ENCODE peak calls at places on chromosomes 6 and 20, in six cellular contexts. One of them, this sample, is unnamed.

GRCh38 chr6:21049572-21049971 is 515.3 kb downstream of the CDKAL1 start:
- DNase-seq in bronchial epithelial cell: no peak
- DNase-seq in effector memory CD4-positive, alpha-beta T cell: no peak
- DNase-seq in AG10803: peak
- DNase-seq in choroid plexus epithelial cell: peak
- DNase-seq in CD4-positive, alpha-beta memory T cell: no peak
- DNase-seq in this sample: no peak

GRCh38 chr6:138600726-138601125 is 101.4 kb upstream of the NHSL1 start:
- DNase-seq in bronchial epithelial cell: peak
- DNase-seq in effector memory CD4-positive, alpha-beta T cell: no peak
- DNase-seq in AG10803: peak
- DNase-seq in choroid plexus epithelial cell: peak
- DNase-seq in CD4-positive, alpha-beta memory T cell: no peak
- DNase-seq in this sample: no peak

GRCh38 chr6:44257007-44257752 is at the start of gene SLC35B2:
- DNase-seq in bronchial epithelial cell: no peak
- DNase-seq in effector memory CD4-positive, alpha-beta T cell: peak
- DNase-seq in AG10803: peak
- DNase-seq in choroid plexus epithelial cell: peak
- DNase-seq in CD4-positive, alpha-beta memory T cell: peak
- DNase-seq in this sample: peak

GRCh38 chr6:104692008-104692407 is 167.7 kb downstream of the HACE1 start:
- DNase-seq in bronchial epithelial cell: no peak
- DNase-seq in effector memory CD4-positive, alpha-beta T cell: no peak
- DNase-seq in AG10803: no peak
- DNase-seq in choroid plexus epithelial cell: no peak
- DNase-seq in CD4-positive, alpha-beta memory T cell: no peak
- DNase-seq in this sample: no peak

GRCh38 chr6:129661478-129662405 is 48.2 kb downstream of the ARHGAP18 start:
- DNase-seq in bronchial epithelial cell: no peak
- DNase-seq in effector memory CD4-positive, alpha-beta T cell: no peak
- DNase-seq in AG10803: no peak
- DNase-seq in choroid plexus epithelial cell: peak
- DNase-seq in CD4-positive, alpha-beta memory T cell: no peak
- DNase-seq in this sample: no peak

GRCh38 chr6:491233-491632 is 99.7 kb downstream of the IRF4 start:
- DNase-seq in bronchial epithelial cell: no peak
- DNase-seq in effector memory CD4-positive, alpha-beta T cell: peak
- DNase-seq in AG10803: no peak
- DNase-seq in choroid plexus epithelial cell: no peak
- DNase-seq in CD4-positive, alpha-beta memory T cell: peak
- DNase-seq in this sample: no peak

GRCh38 chr20:10131612-10132345 is 86.9 kb upstream of the SNAP25 start:
- DNase-seq in bronchial epithelial cell: peak
- DNase-seq in effector memory CD4-positive, alpha-beta T cell: no peak
- DNase-seq in AG10803: peak
- DNase-seq in choroid plexus epithelial cell: peak
- DNase-seq in CD4-positive, alpha-beta memory T cell: no peak
- DNase-seq in this sample: peak

GRCh38 chr20:46040902-46041535 is 12.0 kb downstream of the SLC12A5 start:
- DNase-seq in bronchial epithelial cell: peak
- DNase-seq in effector memory CD4-positive, alpha-beta T cell: no peak
- DNase-seq in AG10803: no peak
- DNase-seq in choroid plexus epithelial cell: peak
- DNase-seq in CD4-positive, alpha-beta memory T cell: peak
- DNase-seq in this sample: peak

GRCh38 chr20:21548390-21549035 is 34.6 kb upstream of the NKX2-2 start:
- DNase-seq in bronchial epithelial cell: no peak
- DNase-seq in effector memory CD4-positive, alpha-beta T cell: peak
- DNase-seq in AG10803: no peak
- DNase-seq in choroid plexus epithelial cell: no peak
- DNase-seq in CD4-positive, alpha-beta memory T cell: peak
- DNase-seq in this sample: no peak

GRCh38 chr6:158627168-158627939 is 17.2 kb downstream of the DYNLT1 start:
- DNase-seq in bronchial epithelial cell: no peak
- DNase-seq in effector memory CD4-positive, alpha-beta T cell: no peak
- DNase-seq in AG10803: no peak
- DNase-seq in choroid plexus epithelial cell: no peak
- DNase-seq in CD4-positive, alpha-beta memory T cell: no peak
- DNase-seq in this sample: peak

GRCh38 chr6:315921-316752 is 23.9 kb downstream of the DUSP22 start:
- DNase-seq in bronchial epithelial cell: no peak
- DNase-seq in effector memory CD4-positive, alpha-beta T cell: no peak
- DNase-seq in AG10803: peak
- DNase-seq in choroid plexus epithelial cell: no peak
- DNase-seq in CD4-positive, alpha-beta memory T cell: no peak
- DNase-seq in this sample: no peak

GRCh38 chr6:125781307-125781868 is 9.4 kb upstream of the NCOA7 start:
- DNase-seq in bronchial epithelial cell: no peak
- DNase-seq in effector memory CD4-positive, alpha-beta T cell: peak
- DNase-seq in AG10803: peak
- DNase-seq in choroid plexus epithelial cell: peak
- DNase-seq in CD4-positive, alpha-beta memory T cell: no peak
- DNase-seq in this sample: no peak

GRCh38 chr20:60062431-60063336 is 104.5 kb downstream of the CDH26 start:
- DNase-seq in bronchial epithelial cell: no peak
- DNase-seq in effector memory CD4-positive, alpha-beta T cell: no peak
- DNase-seq in AG10803: peak
- DNase-seq in choroid plexus epithelial cell: peak
- DNase-seq in CD4-positive, alpha-beta memory T cell: no peak
- DNase-seq in this sample: no peak

GRCh38 chr6:20661721-20662120 is 127.5 kb downstream of the CDKAL1 start:
- DNase-seq in bronchial epithelial cell: peak
- DNase-seq in effector memory CD4-positive, alpha-beta T cell: no peak
- DNase-seq in AG10803: peak
- DNase-seq in choroid plexus epithelial cell: peak
- DNase-seq in CD4-positive, alpha-beta memory T cell: no peak
- DNase-seq in this sample: no peak

GRCh38 chr6:19536838-19537237 is 300.3 kb upstream of the ID4 start:
- DNase-seq in bronchial epithelial cell: no peak
- DNase-seq in effector memory CD4-positive, alpha-beta T cell: no peak
- DNase-seq in AG10803: no peak
- DNase-seq in choroid plexus epithelial cell: no peak
- DNase-seq in CD4-positive, alpha-beta memory T cell: no peak
- DNase-seq in this sample: no peak

GRCh38 chr6:74851598-74851997 is 354.3 kb downstream of the COL12A1 start:
- DNase-seq in bronchial epithelial cell: no peak
- DNase-seq in effector memory CD4-positive, alpha-beta T cell: no peak
- DNase-seq in AG10803: peak
- DNase-seq in choroid plexus epithelial cell: peak
- DNase-seq in CD4-positive, alpha-beta memory T cell: no peak
- DNase-seq in this sample: no peak

GRCh38 chr6:155498370-155498769 is 42.7 kb upstream of the NOX3 start:
- DNase-seq in bronchial epithelial cell: peak
- DNase-seq in effector memory CD4-positive, alpha-beta T cell: no peak
- DNase-seq in AG10803: no peak
- DNase-seq in choroid plexus epithelial cell: peak
- DNase-seq in CD4-positive, alpha-beta memory T cell: no peak
- DNase-seq in this sample: no peak

GRCh38 chr20:9923648-9924047 is 84.8 kb upstream of the PAK5 start:
- DNase-seq in bronchial epithelial cell: no peak
- DNase-seq in effector memory CD4-positive, alpha-beta T cell: no peak
- DNase-seq in AG10803: no peak
- DNase-seq in choroid plexus epithelial cell: no peak
- DNase-seq in CD4-positive, alpha-beta memory T cell: no peak
- DNase-seq in this sample: no peak

GRCh38 chr20:36154696-36155628 is at the start of gene EPB41L1:
- DNase-seq in bronchial epithelial cell: no peak
- DNase-seq in effector memory CD4-positive, alpha-beta T cell: no peak
- DNase-seq in AG10803: no peak
- DNase-seq in choroid plexus epithelial cell: peak
- DNase-seq in CD4-positive, alpha-beta memory T cell: peak
- DNase-seq in this sample: no peak

GRCh38 chr6:3542032-3542640 is 85.3 kb upstream of the SLC22A23 start:
- DNase-seq in bronchial epithelial cell: no peak
- DNase-seq in effector memory CD4-positive, alpha-beta T cell: no peak
- DNase-seq in AG10803: no peak
- DNase-seq in choroid plexus epithelial cell: no peak
- DNase-seq in CD4-positive, alpha-beta memory T cell: no peak
- DNase-seq in this sample: no peak

GRCh38 chr6:82331031-82331773 is 32.4 kb upstream of the TPBG start:
- DNase-seq in bronchial epithelial cell: peak
- DNase-seq in effector memory CD4-positive, alpha-beta T cell: no peak
- DNase-seq in AG10803: peak
- DNase-seq in choroid plexus epithelial cell: peak
- DNase-seq in CD4-positive, alpha-beta memory T cell: no peak
- DNase-seq in this sample: peak

GRCh38 chr20:62191781-62192559 is 9.1 kb downstream of the MTG2 start:
- DNase-seq in bronchial epithelial cell: no peak
- DNase-seq in effector memory CD4-positive, alpha-beta T cell: no peak
- DNase-seq in AG10803: no peak
- DNase-seq in choroid plexus epithelial cell: no peak
- DNase-seq in CD4-positive, alpha-beta memory T cell: no peak
- DNase-seq in this sample: no peak

GRCh38 chr6:22353036-22353560 is 56.3 kb upstream of the PRL start:
- DNase-seq in bronchial epithelial cell: no peak
- DNase-seq in effector memory CD4-positive, alpha-beta T cell: no peak
- DNase-seq in AG10803: no peak
- DNase-seq in choroid plexus epithelial cell: no peak
- DNase-seq in CD4-positive, alpha-beta memory T cell: no peak
- DNase-seq in this sample: no peak

GRCh38 chr20:21505810-21506530 is 7.9 kb downstream of the NKX2-2 start:
- DNase-seq in bronchial epithelial cell: no peak
- DNase-seq in effector memory CD4-positive, alpha-beta T cell: peak
- DNase-seq in AG10803: peak
- DNase-seq in choroid plexus epithelial cell: peak
- DNase-seq in CD4-positive, alpha-beta memory T cell: peak
- DNase-seq in this sample: peak

GRCh38 chr20:330233-331149 is 5.1 kb downstream of the SOX12 start:
- DNase-seq in bronchial epithelial cell: peak
- DNase-seq in effector memory CD4-positive, alpha-beta T cell: peak
- DNase-seq in AG10803: peak
- DNase-seq in choroid plexus epithelial cell: peak
- DNase-seq in CD4-positive, alpha-beta memory T cell: peak
- DNase-seq in this sample: peak

GRCh38 chr6:16228709-16229665 is 9.4 kb upstream of the GMPR start:
- DNase-seq in bronchial epithelial cell: no peak
- DNase-seq in effector memory CD4-positive, alpha-beta T cell: no peak
- DNase-seq in AG10803: no peak
- DNase-seq in choroid plexus epithelial cell: no peak
- DNase-seq in CD4-positive, alpha-beta memory T cell: no peak
- DNase-seq in this sample: peak
- H3K4me3 ChIP-seq in bronchial epithelial cell: no peak
- H3K4me3 ChIP-seq in effector memory CD4-positive, alpha-beta T cell: no peak
- H3K4me3 ChIP-seq in AG10803: peak
- H3K4me3 ChIP-seq in choroid plexus epithelial cell: no peak
- H3K4me3 ChIP-seq in CD4-positive, alpha-beta memory T cell: no peak
- H3K4me3 ChIP-seq in this sample: no peak

DNA sequence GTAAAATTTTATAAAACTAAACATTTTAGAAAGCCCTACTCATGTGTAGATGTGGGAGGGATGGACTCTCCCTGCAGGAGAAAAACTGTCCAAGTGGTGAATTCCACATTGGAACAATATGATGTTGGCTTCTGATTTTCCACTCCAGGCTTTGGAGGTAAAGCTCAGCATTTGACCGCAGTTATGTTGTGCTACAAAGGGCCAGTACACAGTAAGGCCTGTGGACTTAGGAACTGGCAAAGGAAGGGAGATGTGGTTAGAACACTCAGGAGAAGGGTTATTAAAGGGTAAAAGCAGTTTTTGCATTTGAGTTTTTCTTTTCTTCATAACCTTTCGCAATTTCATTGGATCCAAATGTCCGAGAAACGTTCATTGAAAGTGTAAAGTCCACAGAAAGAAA is 150.3 kb upstream of the SASH1 start:
- DNase-seq in bronchial epithelial cell: no peak
- DNase-seq in effector memory CD4-positive, alpha-beta T cell: no peak
- DNase-seq in AG10803: peak
- DNase-seq in choroid plexus epithelial cell: no peak
- DNase-seq in CD4-positive, alpha-beta memory T cell: no peak
- DNase-seq in this sample: no peak
- H3K4me3 ChIP-seq in bronchial epithelial cell: no peak
- H3K4me3 ChIP-seq in effector memory CD4-positive, alpha-beta T cell: no peak
- H3K4me3 ChIP-seq in AG10803: no peak
- H3K4me3 ChIP-seq in choroid plexus epithelial cell: no peak
- H3K4me3 ChIP-seq in CD4-positive, alpha-beta memory T cell: no peak
- H3K4me3 ChIP-seq in this sample: no peak

DNA sequence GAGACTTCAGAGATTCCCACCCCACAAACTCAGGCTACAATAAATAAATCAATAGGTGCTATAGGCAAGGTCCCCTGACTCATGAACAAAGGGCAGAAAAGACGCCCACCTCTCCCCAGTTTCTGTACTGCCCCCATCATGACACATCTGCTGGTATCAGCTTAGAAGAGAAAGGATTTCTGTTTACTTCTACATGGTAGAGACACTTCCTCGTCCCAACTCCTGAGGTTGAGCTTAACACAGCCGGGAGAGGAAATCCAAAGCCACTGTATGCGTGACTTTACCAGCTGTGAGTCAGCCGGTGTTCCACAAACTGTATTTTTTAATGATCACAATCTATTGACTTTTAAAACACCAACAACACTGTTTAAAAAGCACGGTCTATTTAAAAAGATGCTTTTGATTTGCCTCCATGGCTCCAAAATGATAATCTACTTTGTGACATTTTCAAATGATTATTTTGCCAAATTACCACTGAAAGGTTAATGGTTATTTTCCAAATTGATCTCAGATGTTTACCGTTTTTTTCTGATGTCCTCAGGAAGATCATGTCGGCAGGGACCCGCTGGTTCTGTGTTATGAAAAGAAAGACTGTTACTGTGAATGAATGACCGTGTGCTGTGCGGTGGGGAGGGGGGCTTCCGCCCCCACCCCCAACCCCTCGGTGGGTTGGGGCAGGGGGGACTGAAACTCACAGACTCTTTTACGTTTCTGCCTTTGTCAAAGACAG is 72.5 kb downstream of the ATP9A start:
- DNase-seq in bronchial epithelial cell: peak
- DNase-seq in effector memory CD4-positive, alpha-beta T cell: no peak
- DNase-seq in AG10803: peak
- DNase-seq in choroid plexus epithelial cell: peak
- DNase-seq in CD4-positive, alpha-beta memory T cell: no peak
- DNase-seq in this sample: peak
- H3K4me3 ChIP-seq in bronchial epithelial cell: no peak
- H3K4me3 ChIP-seq in effector memory CD4-positive, alpha-beta T cell: no peak
- H3K4me3 ChIP-seq in AG10803: peak
- H3K4me3 ChIP-seq in choroid plexus epithelial cell: peak
- H3K4me3 ChIP-seq in CD4-positive, alpha-beta memory T cell: no peak
- H3K4me3 ChIP-seq in this sample: no peak

GRCh38 chr6:25038992-25039391 is 103.2 kb upstream of the RIPOR2 start:
- DNase-seq in bronchial epithelial cell: no peak
- DNase-seq in effector memory CD4-positive, alpha-beta T cell: no peak
- DNase-seq in AG10803: no peak
- DNase-seq in choroid plexus epithelial cell: no peak
- DNase-seq in CD4-positive, alpha-beta memory T cell: peak
- DNase-seq in this sample: no peak

GRCh38 chr6:25038300-25038699 is 102.5 kb upstream of the RIPOR2 start:
- DNase-seq in bronchial epithelial cell: no peak
- DNase-seq in effector memory CD4-positive, alpha-beta T cell: no peak
- DNase-seq in AG10803: no peak
- DNase-seq in choroid plexus epithelial cell: no peak
- DNase-seq in CD4-positive, alpha-beta memory T cell: no peak
- DNase-seq in this sample: no peak

GRCh38 chr6:25042984-25043725 is 107.4 kb upstream of the RIPOR2 start:
- DNase-seq in bronchial epithelial cell: no peak
- DNase-seq in effector memory CD4-positive, alpha-beta T cell: no peak
- DNase-seq in AG10803: no peak
- DNase-seq in choroid plexus epithelial cell: no peak
- DNase-seq in CD4-positive, alpha-beta memory T cell: no peak
- DNase-seq in this sample: no peak

GRCh38 chr6:25042599-25042936 is 106.8 kb upstream of the RIPOR2 start:
- DNase-seq in bronchial epithelial cell: no peak
- DNase-seq in effector memory CD4-positive, alpha-beta T cell: peak
- DNase-seq in AG10803: no peak
- DNase-seq in choroid plexus epithelial cell: no peak
- DNase-seq in CD4-positive, alpha-beta memory T cell: peak
- DNase-seq in this sample: no peak

GRCh38 chr6:25041676-25042598 is 106.2 kb upstream of the RIPOR2 start:
- DNase-seq in bronchial epithelial cell: no peak
- DNase-seq in effector memory CD4-positive, alpha-beta T cell: peak
- DNase-seq in AG10803: no peak
- DNase-seq in choroid plexus epithelial cell: no peak
- DNase-seq in CD4-positive, alpha-beta memory T cell: peak
- DNase-seq in this sample: no peak
- H3K4me3 ChIP-seq in bronchial epithelial cell: no peak
- H3K4me3 ChIP-seq in effector memory CD4-positive, alpha-beta T cell: peak
- H3K4me3 ChIP-seq in AG10803: no peak
- H3K4me3 ChIP-seq in choroid plexus epithelial cell: no peak
- H3K4me3 ChIP-seq in CD4-positive, alpha-beta memory T cell: peak
- H3K4me3 ChIP-seq in this sample: no peak